ENCODE peak calls at places on chromosomes 12 and 14, in five cellular contexts. One of them, this sample, is unnamed.
A peak's percentile ranks its signal among the peaks of the same experiment; 100 is the strongest.

GRCh38 chr12:23611320-23611719 is 338.1 kb downstream of the SOX5 start:
- DNase-seq in right cardiac atrium: no peak
- DNase-seq in left ventricle myocardium inferior: no peak
- DNase-seq in GM23248: no peak
- DNase-seq in substantia nigra: no peak
- DNase-seq in this sample: no peak

GRCh38 chr12:115771065-115771464 is 506.4 kb downstream of the MED13L start:
- DNase-seq in substantia nigra: no peak
- DNase-seq in GM23248: peak; percentile 19
- DNase-seq in left ventricle myocardium inferior: no peak
- DNase-seq in right cardiac atrium: no peak
- DNase-seq in this sample: peak; percentile 8

GRCh38 chr14:23630687-23631086 is 5.5 kb upstream of the DHRS2 start:
- DNase-seq in right cardiac atrium: no peak
- DNase-seq in GM23248: no peak
- DNase-seq in substantia nigra: no peak
- DNase-seq in left ventricle myocardium inferior: no peak
- DNase-seq in this sample: no peak

GRCh38 chr12:118946256-118946655 is 35.1 kb upstream of the SRRM4 start:
- DNase-seq in GM23248: no peak
- DNase-seq in right cardiac atrium: no peak
- DNase-seq in left ventricle myocardium inferior: no peak
- DNase-seq in substantia nigra: no peak
- DNase-seq in this sample: no peak

GRCh38 chr14:26522985-26523384 is 74.8 kb downstream of the NOVA1 start:
- DNase-seq in substantia nigra: no peak
- DNase-seq in right cardiac atrium: no peak
- DNase-seq in GM23248: peak; percentile 86
- DNase-seq in left ventricle myocardium inferior: no peak
- DNase-seq in this sample: no peak

GRCh38 chr12:31510034-31510433 is 80.9 kb downstream of the DENND5B start:
- DNase-seq in right cardiac atrium: no peak
- DNase-seq in GM23248: peak; percentile 43
- DNase-seq in substantia nigra: no peak
- DNase-seq in left ventricle myocardium inferior: no peak
- DNase-seq in this sample: no peak

GRCh38 chr12:85310025-85310424 is 30.0 kb downstream of the ALX1 start:
- DNase-seq in GM23248: no peak
- DNase-seq in left ventricle myocardium inferior: no peak
- DNase-seq in substantia nigra: no peak
- DNase-seq in right cardiac atrium: no peak
- DNase-seq in this sample: no peak

GRCh38 chr12:1691123-1692007 is 495 bp downstream of the ADIPOR2 start:
- DNase-seq in substantia nigra: peak; percentile 50
- DNase-seq in right cardiac atrium: no peak
- DNase-seq in GM23248: peak; percentile 65
- DNase-seq in left ventricle myocardium inferior: peak; percentile 41
- DNase-seq in this sample: peak; percentile 52

GRCh38 chr14:55427439-55427838 is 13.0 kb downstream of the TBPL2 start:
- DNase-seq in GM23248: peak; percentile 13
- DNase-seq in substantia nigra: no peak
- DNase-seq in right cardiac atrium: no peak
- DNase-seq in left ventricle myocardium inferior: no peak
- DNase-seq in this sample: no peak

GRCh38 chr12:82527165-82527780 is 159.4 kb upstream of the TMTC2 start:
- DNase-seq in left ventricle myocardium inferior: no peak
- DNase-seq in substantia nigra: peak; percentile 16
- DNase-seq in GM23248: peak; percentile 78
- DNase-seq in right cardiac atrium: no peak
- DNase-seq in this sample: peak; percentile 21

GRCh38 chr12:1367731-1368285 is 226.6 kb downstream of the FBXL14 start:
- DNase-seq in GM23248: peak; percentile 55
- DNase-seq in substantia nigra: no peak
- DNase-seq in left ventricle myocardium inferior: no peak
- DNase-seq in right cardiac atrium: no peak
- DNase-seq in this sample: no peak

GRCh38 chr12:111775205-111776193 is 8.8 kb downstream of the ALDH2 start:
- DNase-seq in right cardiac atrium: peak; percentile 88
- DNase-seq in substantia nigra: peak; percentile 48
- DNase-seq in GM23248: no peak
- DNase-seq in left ventricle myocardium inferior: peak; percentile 88
- DNase-seq in this sample: peak; percentile 92

GRCh38 chr12:89645434-89645833 is 63.2 kb downstream of the ATP2B1 start:
- DNase-seq in right cardiac atrium: no peak
- DNase-seq in left ventricle myocardium inferior: no peak
- DNase-seq in substantia nigra: no peak
- DNase-seq in GM23248: no peak
- DNase-seq in this sample: no peak

GRCh38 chr14:64187331-64187730 is 106.8 kb downstream of the ESR2 start:
- DNase-seq in GM23248: peak; percentile 3
- DNase-seq in substantia nigra: no peak
- DNase-seq in left ventricle myocardium inferior: no peak
- DNase-seq in right cardiac atrium: no peak
- DNase-seq in this sample: no peak

GRCh38 chr12:76451528-76451927 is 103.3 kb upstream of the BBS10 start:
- DNase-seq in left ventricle myocardium inferior: no peak
- DNase-seq in right cardiac atrium: no peak
- DNase-seq in GM23248: no peak
- DNase-seq in substantia nigra: no peak
- DNase-seq in this sample: no peak

GRCh38 chr12:86600664-86601231 is 344.6 kb upstream of the MGAT4C start:
- DNase-seq in substantia nigra: no peak
- DNase-seq in GM23248: no peak
- DNase-seq in left ventricle myocardium inferior: no peak
- DNase-seq in right cardiac atrium: no peak
- DNase-seq in this sample: no peak

GRCh38 chr12:30796891-30797371 is 42.2 kb upstream of the CAPRIN2 start:
- DNase-seq in GM23248: peak; percentile 77
- DNase-seq in left ventricle myocardium inferior: no peak
- DNase-seq in substantia nigra: no peak
- DNase-seq in right cardiac atrium: no peak
- DNase-seq in this sample: no peak

GRCh38 chr12:103672401-103673119 is 85.5 kb downstream of the STAB2 start:
- DNase-seq in left ventricle myocardium inferior: no peak
- DNase-seq in substantia nigra: no peak
- DNase-seq in right cardiac atrium: no peak
- DNase-seq in GM23248: peak; percentile 49
- DNase-seq in this sample: no peak

GRCh38 chr12:101599771-101600486 is 5.2 kb downstream of the MYBPC1 start:
- DNase-seq in right cardiac atrium: no peak
- DNase-seq in GM23248: no peak
- DNase-seq in left ventricle myocardium inferior: no peak
- DNase-seq in substantia nigra: no peak
- DNase-seq in this sample: no peak

GRCh38 chr14:60807971-60808370 is 73.4 kb downstream of the MNAT1 start:
- DNase-seq in right cardiac atrium: no peak
- DNase-seq in GM23248: peak; percentile 7
- DNase-seq in left ventricle myocardium inferior: no peak
- DNase-seq in substantia nigra: no peak
- DNase-seq in this sample: no peak

GRCh38 chr14:60800409-60800808 is 65.8 kb downstream of the MNAT1 start:
- DNase-seq in GM23248: no peak
- DNase-seq in right cardiac atrium: no peak
- DNase-seq in substantia nigra: no peak
- DNase-seq in left ventricle myocardium inferior: no peak
- DNase-seq in this sample: no peak

GRCh38 chr14:60807247-60807646 is 72.7 kb downstream of the MNAT1 start:
- DNase-seq in substantia nigra: no peak
- DNase-seq in right cardiac atrium: no peak
- DNase-seq in GM23248: no peak
- DNase-seq in left ventricle myocardium inferior: no peak
- DNase-seq in this sample: no peak

GRCh38 chr14:60803871-60804270 is 69.3 kb downstream of the MNAT1 start:
- DNase-seq in left ventricle myocardium inferior: no peak
- DNase-seq in right cardiac atrium: no peak
- DNase-seq in substantia nigra: no peak
- DNase-seq in GM23248: no peak
- DNase-seq in this sample: no peak

GRCh38 chr14:60805881-60806569 is 71.5 kb downstream of the MNAT1 start:
- DNase-seq in substantia nigra: no peak
- DNase-seq in GM23248: peak; percentile 67
- DNase-seq in left ventricle myocardium inferior: no peak
- DNase-seq in right cardiac atrium: no peak
- DNase-seq in this sample: no peak
- H3K27ac ChIP-seq in substantia nigra: no peak overlapping the region
- H3K27ac ChIP-seq in GM23248: no peak overlapping the region
- H3K27ac ChIP-seq in left ventricle myocardium inferior: no peak overlapping the region
- H3K27ac ChIP-seq in right cardiac atrium: no peak overlapping the region
- H3K27ac ChIP-seq in this sample: no peak overlapping the region

GRCh38 chr12:55019784-55020183 is at the start of gene NEUROD4:
- DNase-seq in left ventricle myocardium inferior: peak; percentile 19
- DNase-seq in right cardiac atrium: peak; percentile 30
- DNase-seq in GM23248: peak; percentile 82
- DNase-seq in substantia nigra: peak; percentile 18
- DNase-seq in this sample: no peak

DNA sequence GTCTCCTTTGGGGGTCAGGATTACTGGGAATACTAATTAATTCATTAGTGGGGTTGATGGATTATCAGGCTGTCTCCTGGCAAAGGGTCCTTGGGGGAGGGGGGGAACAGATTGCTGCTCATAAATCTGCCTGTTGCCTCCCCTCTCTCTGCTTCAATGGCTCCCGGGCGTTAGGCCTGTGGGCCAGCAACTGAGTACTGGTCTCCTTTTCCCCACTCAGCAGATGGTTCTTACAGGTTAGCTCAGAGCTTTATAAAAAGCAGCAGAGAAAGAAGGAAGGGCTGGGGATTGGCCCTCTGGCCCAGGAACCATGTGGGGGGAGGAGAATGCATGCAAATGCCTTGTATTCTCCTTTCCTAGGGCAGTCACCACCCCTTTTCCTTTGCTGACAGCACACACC is 2.4 kb upstream of the NEUROD4 start:
- DNase-seq in right cardiac atrium: no peak
- DNase-seq in GM23248: no peak
- DNase-seq in substantia nigra: no peak
- DNase-seq in left ventricle myocardium inferior: no peak
- DNase-seq in this sample: no peak
- H3K27ac ChIP-seq in right cardiac atrium: no peak overlapping the region
- H3K27ac ChIP-seq in GM23248: no peak overlapping the region
- H3K27ac ChIP-seq in substantia nigra: no peak overlapping the region
- H3K27ac ChIP-seq in left ventricle myocardium inferior: no peak overlapping the region
- H3K27ac ChIP-seq in this sample: no peak overlapping the region

GRCh38 chr12:57079821-57080220 is 1.2 kb upstream of the NEMP1 start:
- DNase-seq in left ventricle myocardium inferior: no peak
- DNase-seq in GM23248: no peak
- DNase-seq in right cardiac atrium: no peak
- DNase-seq in substantia nigra: no peak
- DNase-seq in this sample: no peak
- H3K27ac ChIP-seq in left ventricle myocardium inferior: peak overlapping the region; percentile 89
- H3K27ac ChIP-seq in GM23248: peak overlapping the region; percentile 83
- H3K27ac ChIP-seq in right cardiac atrium: no peak overlapping the region
- H3K27ac ChIP-seq in substantia nigra: no peak overlapping the region
- H3K27ac ChIP-seq in this sample: peak overlapping the region; percentile 86

GRCh38 chr12:48128800-48129199 is 9.6 kb downstream of the PFKM start:
- DNase-seq in right cardiac atrium: no peak
- DNase-seq in left ventricle myocardium inferior: no peak
- DNase-seq in substantia nigra: no peak
- DNase-seq in GM23248: no peak
- DNase-seq in this sample: no peak

GRCh38 chr12:48122065-48122834 is 3.1 kb downstream of the PFKM start:
- DNase-seq in right cardiac atrium: no peak
- DNase-seq in GM23248: no peak
- DNase-seq in left ventricle myocardium inferior: no peak
- DNase-seq in substantia nigra: no peak
- DNase-seq in this sample: peak; percentile 34

GRCh38 chr12:48126953-48127630 is 7.9 kb downstream of the PFKM start:
- DNase-seq in left ventricle myocardium inferior: no peak
- DNase-seq in right cardiac atrium: no peak
- DNase-seq in GM23248: no peak
- DNase-seq in substantia nigra: no peak
- DNase-seq in this sample: no peak

GRCh38 chr12:48123169-48123568 is 4.0 kb downstream of the PFKM start:
- DNase-seq in GM23248: no peak
- DNase-seq in substantia nigra: no peak
- DNase-seq in left ventricle myocardium inferior: no peak
- DNase-seq in right cardiac atrium: no peak
- DNase-seq in this sample: no peak

DNA sequence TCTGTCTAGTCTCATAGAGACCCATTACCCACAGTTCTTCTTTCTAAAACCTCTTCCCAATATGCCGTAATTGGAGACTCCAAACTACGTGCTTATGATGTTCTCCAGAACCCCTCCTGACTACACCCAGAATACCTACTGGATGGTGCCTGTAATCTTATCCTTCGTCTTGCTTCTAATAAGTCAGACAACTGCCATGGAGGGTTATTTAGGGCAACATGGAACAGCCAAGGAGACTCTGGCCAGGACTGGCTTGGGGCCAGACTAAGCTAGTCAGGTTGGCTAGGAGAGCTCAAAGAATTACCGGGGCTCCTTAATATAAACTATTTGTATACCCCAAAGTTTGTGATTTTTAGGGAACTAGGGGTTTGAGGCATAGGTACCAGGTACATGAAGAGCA is 6.8 kb downstream of the PFKM start:
- DNase-seq in right cardiac atrium: peak; percentile 40
- DNase-seq in substantia nigra: no peak
- DNase-seq in GM23248: no peak
- DNase-seq in left ventricle myocardium inferior: peak; percentile 68
- DNase-seq in this sample: peak; percentile 59
- H3K27ac ChIP-seq in right cardiac atrium: no peak overlapping the region
- H3K27ac ChIP-seq in substantia nigra: no peak overlapping the region
- H3K27ac ChIP-seq in GM23248: no peak overlapping the region
- H3K27ac ChIP-seq in left ventricle myocardium inferior: peak overlapping the region; percentile 93
- H3K27ac ChIP-seq in this sample: peak overlapping the region; percentile 84

DNA sequence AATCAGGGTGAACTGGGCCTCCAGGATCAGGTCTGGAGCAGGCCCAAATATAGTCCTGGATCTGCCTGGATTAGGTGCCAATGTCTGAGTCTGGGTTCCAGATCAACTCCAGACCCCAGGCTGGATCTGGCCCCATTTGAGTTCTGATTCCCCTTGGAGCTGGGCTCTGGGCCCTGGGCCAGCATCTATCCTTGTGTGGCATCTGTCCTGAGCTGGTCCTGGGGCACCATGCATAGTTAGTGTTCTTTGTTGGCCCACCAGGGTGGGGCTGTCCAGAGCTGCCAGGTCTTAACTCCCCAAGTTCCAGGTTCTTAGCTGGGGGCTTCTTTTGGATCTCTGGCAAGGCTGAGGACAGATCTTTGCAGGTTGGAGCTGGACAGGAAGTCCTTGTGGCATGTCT is 11.0 kb upstream of the ZNF385A start:
- DNase-seq in substantia nigra: no peak
- DNase-seq in GM23248: no peak
- DNase-seq in right cardiac atrium: no peak
- DNase-seq in left ventricle myocardium inferior: no peak
- DNase-seq in this sample: no peak
- H3K27ac ChIP-seq in substantia nigra: no peak overlapping the region
- H3K27ac ChIP-seq in GM23248: no peak overlapping the region
- H3K27ac ChIP-seq in right cardiac atrium: no peak overlapping the region
- H3K27ac ChIP-seq in left ventricle myocardium inferior: no peak overlapping the region
- H3K27ac ChIP-seq in this sample: no peak overlapping the region

DNA sequence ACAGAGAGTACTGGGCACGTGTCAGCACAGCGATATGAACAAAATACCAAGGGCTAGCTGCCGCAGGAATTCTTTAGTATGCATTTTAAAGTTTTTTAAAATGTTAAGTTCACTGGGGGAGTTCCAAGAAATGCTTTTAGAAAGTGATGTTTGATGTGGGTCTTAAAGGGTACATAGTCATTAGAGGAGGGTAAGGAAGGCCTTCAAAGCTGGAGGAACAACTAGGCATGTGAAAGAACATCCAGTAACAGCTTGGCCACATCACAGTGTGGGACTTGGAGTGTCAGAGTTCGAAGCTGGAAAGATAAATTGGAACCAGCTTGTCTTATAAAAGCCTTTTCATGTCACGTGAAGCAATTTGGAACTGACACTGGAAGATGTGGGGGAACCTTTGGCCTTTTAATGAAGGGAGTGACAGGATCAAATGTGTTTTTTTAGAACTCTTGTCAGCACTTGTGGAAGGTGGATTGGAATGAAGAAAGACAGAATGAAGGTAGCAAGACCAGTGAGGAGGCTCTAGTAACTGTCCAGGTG is 57.7 kb downstream of the WDR20 start:
- DNase-seq in left ventricle myocardium inferior: no peak
- DNase-seq in right cardiac atrium: no peak
- DNase-seq in GM23248: no peak
- DNase-seq in substantia nigra: no peak
- DNase-seq in this sample: no peak
- H3K27ac ChIP-seq in left ventricle myocardium inferior: no peak overlapping the region
- H3K27ac ChIP-seq in right cardiac atrium: no peak overlapping the region
- H3K27ac ChIP-seq in GM23248: no peak overlapping the region
- H3K27ac ChIP-seq in substantia nigra: peak overlapping the region; percentile 97
- H3K27ac ChIP-seq in this sample: no peak overlapping the region

This sample was measured in heart right ventricle.